ENCODE peak calls at places on chromosomes 7 and 10, in six cellular contexts. One of them, this sample, is unnamed. For H3K4me1, the result is how much of the 10 kb centered on the place peaks cover.

GRCh38 chr10:86306628-86307278 is 59.8 kb downstream of the GRID1 start:
- DNase-seq in thyroid gland: peak
- DNase-seq in body of pancreas: no peak
- DNase-seq in Peyer's patch: no peak
- DNase-seq in A549: no peak
- DNase-seq in HepG2: peak
- DNase-seq in this sample: no peak

GRCh38 chr7:76514926-76515325 is 4.6 kb downstream of the UPK3B start:
- DNase-seq in thyroid gland: no peak
- DNase-seq in Peyer's patch: no peak
- DNase-seq in HepG2: no peak
- DNase-seq in A549: no peak
- DNase-seq in body of pancreas: no peak
- DNase-seq in this sample: no peak

GRCh38 chr7:27351786-27352185 is 109.2 kb downstream of the EVX1 start:
- DNase-seq in Peyer's patch: no peak
- DNase-seq in thyroid gland: no peak
- DNase-seq in body of pancreas: no peak
- DNase-seq in HepG2: no peak
- DNase-seq in A549: no peak
- DNase-seq in this sample: no peak

GRCh38 chr7:7201583-7202374 is 19.4 kb downstream of the C1GALT1 start:
- DNase-seq in thyroid gland: peak
- DNase-seq in A549: no peak
- DNase-seq in HepG2: no peak
- DNase-seq in body of pancreas: no peak
- DNase-seq in Peyer's patch: peak
- DNase-seq in this sample: no peak

GRCh38 chr10:72218756-72219155 is 2.7 kb upstream of the ASCC1 start:
- DNase-seq in A549: no peak
- DNase-seq in HepG2: no peak
- DNase-seq in body of pancreas: no peak
- DNase-seq in thyroid gland: no peak
- DNase-seq in Peyer's patch: no peak
- DNase-seq in this sample: no peak

GRCh38 chr7:15780271-15780670 is 93.8 kb upstream of the MEOX2 start:
- DNase-seq in A549: no peak
- DNase-seq in HepG2: no peak
- DNase-seq in thyroid gland: no peak
- DNase-seq in Peyer's patch: no peak
- DNase-seq in body of pancreas: no peak
- DNase-seq in this sample: no peak

GRCh38 chr10:101080933-101081546 is 19.3 kb downstream of the KAZALD1 start:
- DNase-seq in thyroid gland: peak
- DNase-seq in HepG2: no peak
- DNase-seq in Peyer's patch: no peak
- DNase-seq in A549: no peak
- DNase-seq in body of pancreas: no peak
- DNase-seq in this sample: no peak

GRCh38 chr10:120897343-120897742 is 46.2 kb downstream of the WDR11 start:
- DNase-seq in body of pancreas: no peak
- DNase-seq in Peyer's patch: no peak
- DNase-seq in A549: no peak
- DNase-seq in thyroid gland: no peak
- DNase-seq in HepG2: peak
- DNase-seq in this sample: no peak

GRCh38 chr10:77913090-77913489 is 13.5 kb downstream of the DLG5 start:
- DNase-seq in HepG2: no peak
- DNase-seq in body of pancreas: no peak
- DNase-seq in Peyer's patch: no peak
- DNase-seq in A549: no peak
- DNase-seq in thyroid gland: no peak
- DNase-seq in this sample: no peak

GRCh38 chr7:27071622-27072390 is 24.0 kb downstream of the HOXA1 start:
- DNase-seq in HepG2: no peak
- DNase-seq in A549: no peak
- DNase-seq in thyroid gland: no peak
- DNase-seq in Peyer's patch: no peak
- DNase-seq in body of pancreas: no peak
- DNase-seq in this sample: no peak

GRCh38 chr7:41524861-41525260 is 178.0 kb downstream of the INHBA start:
- DNase-seq in Peyer's patch: no peak
- DNase-seq in body of pancreas: no peak
- DNase-seq in A549: no peak
- DNase-seq in thyroid gland: no peak
- DNase-seq in HepG2: no peak
- DNase-seq in this sample: no peak

GRCh38 chr10:28467615-28468014 is 65.3 kb upstream of the WAC start:
- DNase-seq in thyroid gland: no peak
- DNase-seq in Peyer's patch: no peak
- DNase-seq in body of pancreas: no peak
- DNase-seq in HepG2: no peak
- DNase-seq in A549: no peak
- DNase-seq in this sample: no peak

GRCh38 chr7:121398246-121398645 is 2.1 kb upstream of the FAM3C start:
- DNase-seq in thyroid gland: peak
- DNase-seq in A549: no peak
- DNase-seq in Peyer's patch: no peak
- DNase-seq in body of pancreas: peak
- DNase-seq in HepG2: peak
- DNase-seq in this sample: no peak

GRCh38 chr10:12897278-12897677 is 104.2 kb downstream of the CCDC3 start:
- DNase-seq in thyroid gland: no peak
- DNase-seq in HepG2: no peak
- DNase-seq in body of pancreas: no peak
- DNase-seq in A549: no peak
- DNase-seq in Peyer's patch: no peak
- DNase-seq in this sample: no peak

GRCh38 chr7:128104109-128104742 is 73.0 kb upstream of the LRRC4 start:
- DNase-seq in body of pancreas: peak
- DNase-seq in Peyer's patch: peak
- DNase-seq in A549: no peak
- DNase-seq in thyroid gland: no peak
- DNase-seq in HepG2: no peak
- DNase-seq in this sample: no peak

GRCh38 chr7:126001344-126001743 is 1071.7 kb upstream of the POT1 start:
- DNase-seq in HepG2: no peak
- DNase-seq in Peyer's patch: no peak
- DNase-seq in body of pancreas: no peak
- DNase-seq in A549: no peak
- DNase-seq in thyroid gland: no peak
- DNase-seq in this sample: no peak

DNA sequence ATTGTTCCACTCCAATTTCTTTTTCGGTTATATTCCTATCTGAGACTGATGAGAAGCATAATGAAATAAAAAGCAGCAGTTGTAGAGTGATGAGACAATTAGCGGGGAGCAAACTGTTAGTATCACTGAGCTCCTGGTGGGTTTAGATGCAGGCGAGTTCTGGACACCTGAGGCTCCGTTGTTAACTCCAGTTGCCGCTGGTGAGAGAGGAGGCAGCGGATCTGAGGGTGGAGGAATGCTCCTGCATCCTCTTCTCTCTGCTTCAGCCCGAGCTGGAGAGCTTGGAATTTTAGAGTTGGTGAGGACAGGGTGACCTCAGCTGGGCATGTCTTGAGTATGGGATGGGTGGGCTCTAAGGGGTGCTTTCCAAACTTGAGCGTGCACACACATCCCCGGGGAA is 31.4 kb downstream of the LRMDA start:
- DNase-seq in HepG2: no peak
- DNase-seq in body of pancreas: no peak
- DNase-seq in thyroid gland: no peak
- DNase-seq in Peyer's patch: no peak
- DNase-seq in A549: no peak
- DNase-seq in this sample: no peak
- H3K27ac ChIP-seq in HepG2: no peak
- H3K27ac ChIP-seq in body of pancreas: no peak
- H3K27ac ChIP-seq in thyroid gland: no peak
- H3K27ac ChIP-seq in Peyer's patch: no peak
- H3K27ac ChIP-seq in A549: no peak
- H3K27ac ChIP-seq in this sample: no peak

GRCh38 chr10:114491419-114491818 is 87.1 kb upstream of the AFAP1L2 start:
- DNase-seq in Peyer's patch: no peak
- DNase-seq in A549: no peak
- DNase-seq in HepG2: no peak
- DNase-seq in thyroid gland: no peak
- DNase-seq in body of pancreas: no peak
- DNase-seq in this sample: peak
- H3K4me1 ChIP-seq in Peyer's patch: under half
- H3K4me1 ChIP-seq in A549: under half
- H3K4me1 ChIP-seq in HepG2: half or more
- H3K4me1 ChIP-seq in thyroid gland: under half
- H3K4me1 ChIP-seq in body of pancreas: under half
- H3K4me1 ChIP-seq in this sample: under half

GRCh38 chr10:15121707-15122106 is 24.6 kb downstream of the RPP38 start:
- DNase-seq in A549: no peak
- DNase-seq in Peyer's patch: no peak
- DNase-seq in body of pancreas: no peak
- DNase-seq in HepG2: no peak
- DNase-seq in thyroid gland: no peak
- DNase-seq in this sample: no peak
- TF ChIP-seq POLR2A in A549: no peak
- TF ChIP-seq POLR2A in Peyer's patch: no peak
- TF ChIP-seq POLR2A in body of pancreas: no peak
- TF ChIP-seq POLR2A in HepG2: no peak
- TF ChIP-seq POLR2A in thyroid gland: no peak
- TF ChIP-seq POLR2A in this sample: no peak

GRCh38 chr10:5549462-5550249 is 24.9 kb downstream of the CALML3 start:
- DNase-seq in thyroid gland: no peak
- DNase-seq in body of pancreas: peak
- DNase-seq in HepG2: no peak
- DNase-seq in A549: no peak
- DNase-seq in Peyer's patch: no peak
- DNase-seq in this sample: peak
- H3K27ac ChIP-seq in thyroid gland: no peak
- H3K27ac ChIP-seq in body of pancreas: peak
- H3K27ac ChIP-seq in HepG2: peak
- H3K27ac ChIP-seq in A549: peak
- H3K27ac ChIP-seq in Peyer's patch: peak
- H3K27ac ChIP-seq in this sample: peak

GRCh38 chr10:70560511-70560931 is 42.0 kb downstream of the PRF1 start:
- DNase-seq in thyroid gland: no peak
- DNase-seq in Peyer's patch: no peak
- DNase-seq in HepG2: no peak
- DNase-seq in A549: no peak
- DNase-seq in body of pancreas: peak
- DNase-seq in this sample: peak

GRCh38 chr10:70562036-70562710 is 40.4 kb downstream of the PRF1 start:
- DNase-seq in thyroid gland: no peak
- DNase-seq in body of pancreas: no peak
- DNase-seq in Peyer's patch: no peak
- DNase-seq in A549: no peak
- DNase-seq in HepG2: no peak
- DNase-seq in this sample: peak

GRCh38 chr10:70559861-70560260 is 42.7 kb downstream of the PRF1 start:
- DNase-seq in body of pancreas: no peak
- DNase-seq in A549: no peak
- DNase-seq in Peyer's patch: no peak
- DNase-seq in thyroid gland: no peak
- DNase-seq in HepG2: no peak
- DNase-seq in this sample: peak

GRCh38 chr10:70561558-70561957 is 41.0 kb downstream of the PRF1 start:
- DNase-seq in body of pancreas: no peak
- DNase-seq in A549: no peak
- DNase-seq in HepG2: no peak
- DNase-seq in thyroid gland: no peak
- DNase-seq in Peyer's patch: no peak
- DNase-seq in this sample: peak

DNA sequence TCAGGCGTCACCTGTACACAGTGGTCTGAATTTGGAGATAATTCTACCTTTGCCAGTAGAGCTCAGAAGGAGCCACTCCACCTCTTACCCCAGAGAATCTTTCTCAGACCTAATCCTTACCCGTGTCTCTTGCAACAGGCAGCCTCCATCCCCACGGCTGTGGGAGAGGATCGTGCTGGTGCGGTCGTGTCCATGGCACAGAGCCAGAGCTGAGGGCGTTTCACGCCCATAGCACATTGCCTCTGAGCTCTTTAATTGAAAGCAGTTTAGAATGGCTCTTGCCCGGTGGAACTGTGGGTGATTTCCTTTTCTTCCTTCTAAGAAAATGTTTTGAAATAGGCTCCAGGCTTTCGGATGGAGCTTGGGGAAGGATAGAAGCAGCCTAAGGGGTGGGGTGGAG is 41.5 kb downstream of the PRF1 start:
- DNase-seq in thyroid gland: no peak
- DNase-seq in body of pancreas: peak
- DNase-seq in HepG2: no peak
- DNase-seq in A549: no peak
- DNase-seq in Peyer's patch: no peak
- DNase-seq in this sample: peak
- H3K4me1 ChIP-seq in thyroid gland: under half
- H3K4me1 ChIP-seq in body of pancreas: under half
- H3K4me1 ChIP-seq in HepG2: under half
- H3K4me1 ChIP-seq in A549: under half
- H3K4me1 ChIP-seq in Peyer's patch: under half
- H3K4me1 ChIP-seq in this sample: under half

DNA sequence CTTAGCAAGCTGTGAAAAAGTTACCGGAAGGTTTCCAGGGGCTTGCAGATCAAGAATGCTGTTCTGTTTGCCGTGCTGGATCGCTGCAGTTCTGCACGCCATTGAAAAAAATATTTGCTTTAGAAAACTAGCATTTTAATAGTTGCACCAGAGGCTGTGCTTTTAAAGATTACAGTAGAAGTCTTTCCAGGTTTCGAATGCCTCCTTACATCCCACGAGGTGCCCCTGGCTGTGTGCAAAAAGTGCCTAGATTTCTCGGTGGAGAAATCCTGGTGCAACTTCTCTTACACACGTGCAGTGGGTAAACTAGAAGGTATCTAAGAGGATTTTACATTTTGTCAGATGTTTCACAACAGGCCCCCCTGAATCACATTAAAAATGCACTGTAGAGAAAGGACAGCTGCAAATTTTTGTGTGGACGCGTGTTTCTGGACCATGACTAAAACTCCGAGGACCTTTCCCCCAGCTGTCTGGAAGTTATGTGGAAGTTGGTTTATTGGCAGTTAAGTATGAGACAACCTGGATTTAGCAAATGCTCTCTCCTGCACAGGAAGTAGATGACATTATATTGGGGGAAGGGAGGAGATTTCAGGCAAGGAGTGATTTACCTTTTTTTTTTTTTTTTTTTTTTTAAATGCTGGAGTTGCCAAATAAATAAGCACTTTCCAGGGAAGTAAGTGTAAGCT is 5.8 kb downstream of the TCF7L2 start:
- DNase-seq in body of pancreas: no peak
- DNase-seq in thyroid gland: no peak
- DNase-seq in HepG2: no peak
- DNase-seq in Peyer's patch: no peak
- DNase-seq in A549: no peak
- DNase-seq in this sample: peak
- TF ChIP-seq POLR2A in body of pancreas: no peak
- TF ChIP-seq POLR2A in thyroid gland: no peak
- TF ChIP-seq POLR2A in HepG2: no peak
- TF ChIP-seq POLR2A in Peyer's patch: no peak
- TF ChIP-seq POLR2A in A549: no peak
- TF ChIP-seq POLR2A in this sample: no peak

DNA sequence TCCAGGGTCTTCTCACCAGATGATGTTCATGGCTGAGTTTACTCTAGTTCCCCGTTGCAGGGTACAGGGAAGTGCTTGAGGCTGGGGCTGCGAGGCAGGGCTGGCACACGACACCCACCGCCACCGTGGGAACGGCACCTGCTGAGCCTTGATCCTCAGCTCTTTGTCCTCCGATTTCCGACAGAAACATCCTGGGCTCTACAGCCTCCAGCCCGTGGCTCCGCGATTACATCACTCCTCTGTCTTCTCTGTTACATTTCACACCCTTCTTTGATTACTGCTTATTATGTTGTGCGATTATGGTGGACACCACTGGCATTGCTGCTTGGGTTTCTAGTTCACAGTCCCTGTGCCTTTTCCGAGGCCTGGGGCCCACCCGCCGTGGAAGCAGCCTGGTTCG is 26.8 kb downstream of the FKBP6 start:
- DNase-seq in thyroid gland: no peak
- DNase-seq in A549: no peak
- DNase-seq in Peyer's patch: no peak
- DNase-seq in HepG2: no peak
- DNase-seq in body of pancreas: no peak
- DNase-seq in this sample: no peak
- H3K27ac ChIP-seq in thyroid gland: no peak
- H3K27ac ChIP-seq in A549: no peak
- H3K27ac ChIP-seq in Peyer's patch: no peak
- H3K27ac ChIP-seq in HepG2: no peak
- H3K27ac ChIP-seq in body of pancreas: no peak
- H3K27ac ChIP-seq in this sample: no peak

This sample was measured in sigmoid colon.